ENCODE peak calls at places on chromosome 21, in six cellular contexts. E is heart left ventricle, A is H7, W is AG10803, B is IMR-90, J is PC-3. M is an unnamed sample.

GRCh38 chr21:45538381-45539045 is 3.7 kb downstream of the SLC19A1 start:
- DNase-seq in W (no peak), E (peak), J (no peak), B (no peak), A (no peak), M (no peak)

GRCh38 chr21:42063578-42064521 is 7.3 kb upstream of the UMODL1 start:
- DNase-seq in W (no peak), J (peak), A (peak), B (no peak), E (no peak), M (no peak)

GRCh38 chr21:42455196-42455595 is 40.8 kb downstream of the RSPH1 start:
- DNase-seq in B (no peak), A (no peak), J (no peak), W (no peak), E (no peak), M (no peak)

GRCh38 chr21:34337741-34338140 is 26.1 kb upstream of the KCNE2 start:
- DNase-seq in J (peak), E (no peak), B (no peak), W (no peak), A (no peak), M (no peak)

GRCh38 chr21:31446206-31446900 is 102.3 kb upstream of the TIAM1 start:
- DNase-seq in E (no peak), J (no peak), A (no peak), B (no peak), W (no peak), M (no peak)

GRCh38 chr21:36783612-36784383 is 84.9 kb downstream of the SIM2 start:
- DNase-seq in A (no peak), B (peak), E (no peak), J (peak), W (no peak), M (peak)

GRCh38 chr21:15703932-15704331 is 25.9 kb upstream of the USP25 start:
- DNase-seq in B (no peak), E (no peak), W (no peak), J (no peak), A (no peak), M (no peak)

GRCh38 chr21:42683371-42684108 is 30.1 kb downstream of the PDE9A start:
- DNase-seq in A (no peak), E (no peak), B (no peak), W (no peak), J (no peak), M (no peak)

GRCh38 chr21:34885125-34885524 is 164.0 kb downstream of the RUNX1 start:
- DNase-seq in W (no peak), E (no peak), A (no peak), B (no peak), J (peak), M (no peak)

GRCh38 chr21:46111193-46111571 is 13.3 kb downstream of the COL6A2 start:
- DNase-seq in J (no peak), A (no peak), B (no peak), E (no peak), W (no peak), M (no peak)

GRCh38 chr21:44846485-44847260 is 26.8 kb downstream of the PTTG1IP start:
- DNase-seq in W (peak), E (peak), B (peak), A (no peak), J (peak), M (peak)

GRCh38 chr21:32599146-32599925 is 12.8 kb downstream of the CFAP298 start:
- DNase-seq in E (no peak), A (no peak), W (no peak), B (no peak), J (no peak), M (no peak)

GRCh38 chr21:32605469-32605868 is 6.7 kb downstream of the CFAP298 start:
- DNase-seq in W (no peak), B (no peak), A (no peak), J (no peak), E (no peak), M (no peak)

GRCh38 chr21:32602099-32602498 is 10.1 kb downstream of the CFAP298 start:
- DNase-seq in J (no peak), B (no peak), W (no peak), A (no peak), E (no peak), M (no peak)

GRCh38 chr21:32604484-32604883 is 7.7 kb downstream of the CFAP298 start:
- DNase-seq in W (no peak), B (no peak), J (no peak), E (no peak), A (peak), M (no peak)

GRCh38 chr21:32603131-32603530 is 9.0 kb downstream of the CFAP298 start:
- DNase-seq in A (peak), J (no peak), B (no peak), W (no peak), E (no peak), M (no peak)
- H3K4me3 ChIP-seq in A (no peak), J (no peak), B (no peak), W (no peak), E (no peak), M (no peak)

DNA sequence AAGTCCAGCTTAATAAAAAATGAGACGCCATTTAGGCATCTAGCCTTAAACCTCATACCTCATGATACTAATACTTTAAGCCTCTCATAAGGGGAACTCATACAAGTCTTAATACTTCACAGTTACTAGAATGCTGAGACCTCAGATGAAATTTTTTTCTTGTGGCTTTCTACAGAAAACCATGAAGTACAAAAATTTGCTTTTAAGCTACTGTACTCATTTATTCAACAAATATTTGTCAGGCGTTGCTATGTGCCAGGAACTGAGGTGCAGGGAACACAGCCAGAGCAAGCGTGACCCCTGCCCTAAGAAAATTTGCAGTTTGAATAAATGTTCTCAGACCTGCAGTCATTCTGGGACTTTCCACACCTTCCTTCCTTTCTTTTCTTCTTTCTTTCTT is 150.6 kb downstream of the MRPL39 start:
- DNase-seq in E (no peak), J (peak), B (peak), A (no peak), W (no peak), M (peak)
- H3K4me3 ChIP-seq in E (no peak), J (no peak), B (no peak), A (no peak), W (no peak), M (no peak)

DNA sequence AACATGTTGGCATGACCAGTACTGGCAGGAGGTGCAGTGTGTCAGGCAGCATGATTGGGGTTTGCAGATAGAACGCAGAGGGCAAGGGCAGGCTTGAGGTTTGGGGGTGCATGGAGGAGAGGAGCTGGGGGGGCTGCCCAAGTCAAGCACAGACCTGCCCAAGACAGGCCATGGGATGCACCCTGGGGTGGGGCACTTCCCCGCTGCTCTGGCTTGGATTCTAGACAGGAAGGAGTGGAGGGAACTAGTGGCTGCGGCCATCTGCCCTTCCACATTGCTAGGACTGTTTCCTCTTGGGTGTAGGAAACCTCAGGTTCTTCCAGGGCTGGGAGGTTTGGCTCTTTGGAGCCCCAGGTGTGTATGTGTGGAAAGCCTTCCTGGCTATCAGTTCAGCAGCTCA is 3.0 kb downstream of the PDXK start:
- DNase-seq in B (no peak), W (no peak), E (no peak), J (no peak), A (no peak), M (no peak)
- H3K4me3 ChIP-seq in B (no peak), W (no peak), E (no peak), J (peak), A (no peak), M (no peak)

DNA sequence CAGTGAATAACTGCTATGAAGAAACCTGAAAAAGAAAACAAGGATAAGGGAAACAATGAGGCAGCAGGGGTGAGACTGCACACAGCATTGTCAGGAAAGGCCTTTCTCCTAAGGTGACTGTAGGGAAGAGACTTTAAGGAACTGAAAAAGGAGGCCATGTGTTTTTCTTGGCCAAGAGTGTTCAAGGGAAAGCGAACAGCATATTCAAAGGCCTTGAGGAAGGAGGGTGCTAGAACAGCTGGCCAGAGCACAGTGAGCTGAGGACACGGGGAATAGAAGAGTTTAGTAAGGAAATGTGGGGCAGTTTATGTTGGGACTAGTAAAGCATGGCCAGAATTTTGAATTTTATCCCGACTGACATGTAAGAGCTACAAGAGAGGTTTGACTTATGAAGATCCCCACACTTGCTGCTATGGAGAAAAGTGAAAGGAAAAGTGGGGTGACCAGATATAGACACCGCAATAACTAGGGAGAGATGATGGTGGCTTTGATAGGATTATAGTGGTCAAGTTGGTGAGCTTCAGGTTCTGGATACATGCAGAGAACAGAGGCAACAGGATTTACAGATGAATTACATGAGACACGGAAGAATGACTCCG is 1.4 kb downstream of the RWDD2B start:
- DNase-seq in E (no peak), W (no peak), A (no peak), B (no peak), J (no peak), M (no peak)
- H3K4me3 ChIP-seq in E (no peak), W (peak), A (no peak), B (peak), J (peak), M (peak)

M was measured in fibroblast of pulmonary artery.